ENCODE peak calls at places on chromosome 17, in ten cellular contexts. I, S, L, P, T, Q, R, J, D and W are unnamed samples.
A peak's percentile ranks its signal among the peaks of the same experiment; 100 is the strongest.

GRCh38 chr17:75524971-75525805 is at the start of gene LLGL2:
- DNase-seq in I (peak; percentile 77), S (peak; percentile 75), L (peak; percentile 67), P (peak; percentile 82), T (peak; percentile 94), Q (peak; percentile 60), R (peak; percentile 68), J (peak; percentile 85), D (peak; percentile 44), W (peak; percentile 93)

GRCh38 chr17:30858556-30859250 is 26.9 kb downstream of the ATAD5 start:
- DNase-seq in I (no peak), S (no peak), L (no peak), P (no peak), T (peak; percentile 8), Q (no peak), R (no peak), J (no peak), D (no peak), W (peak; percentile 2)

GRCh38 chr17:30520436-30520835 is 43.2 kb downstream of the GOSR1 start:
- DNase-seq in I (no peak), S (no peak), L (no peak), P (no peak), T (no peak), Q (no peak), R (no peak), J (no peak), D (no peak), W (no peak)

GRCh38 chr17:68391561-68392268 is 65.6 kb downstream of the WIPI1 start:
- DNase-seq in I (no peak), S (no peak), L (no peak), P (no peak), T (no peak), Q (no peak), R (no peak), J (no peak), D (no peak), W (peak; percentile 62)

GRCh38 chr17:21161498-21162393 is 35.0 kb downstream of the DHRS7B start:
- DNase-seq in I (no peak), S (no peak), L (no peak), P (no peak), T (no peak), Q (no peak), R (no peak), J (no peak), D (peak; percentile 35), W (peak; percentile 64)

GRCh38 chr17:66351053-66351452 is 48.6 kb downstream of the PRKCA start:
- DNase-seq in I (no peak), S (peak; percentile 33), L (no peak), P (no peak), T (peak; percentile 87), Q (peak; percentile 27), R (no peak), J (no peak), D (no peak), W (no peak)

GRCh38 chr17:8892338-8892690 is 24.8 kb upstream of the PIK3R6 start:
- DNase-seq in I (no peak), S (no peak), L (no peak), P (no peak), T (no peak), Q (no peak), R (no peak), J (no peak), D (no peak), W (no peak)

GRCh38 chr17:17855334-17855725 is 18.5 kb upstream of the SREBF1 start:
- DNase-seq in I (no peak), S (no peak), L (no peak), P (no peak), T (no peak), Q (no peak), R (no peak), J (no peak), D (no peak), W (no peak)

GRCh38 chr17:17568772-17569195 is 22.7 kb downstream of the PEMT start:
- DNase-seq in I (peak; percentile 9), S (peak; percentile 85), L (peak; percentile 81), P (no peak), T (peak; percentile 92), Q (peak; percentile 83), R (peak; percentile 42), J (no peak), D (peak; percentile 38), W (peak; percentile 53)

GRCh38 chr17:13415877-13416416 is 185.8 kb downstream of the HS3ST3A1 start:
- DNase-seq in I (no peak), S (peak; percentile 35), L (peak; percentile 51), P (no peak), T (peak; percentile 70), Q (peak; percentile 68), R (no peak), J (no peak), D (no peak), W (peak; percentile 13)

GRCh38 chr17:48486557-48486956 is 44.3 kb downstream of the HOXB1 start:
- DNase-seq in I (no peak), S (no peak), L (no peak), P (no peak), T (no peak), Q (no peak), R (no peak), J (no peak), D (no peak), W (peak; percentile 93)

GRCh38 chr17:27548369-27548768 is 82.6 kb upstream of the LGALS9 start:
- DNase-seq in I (no peak), S (no peak), L (no peak), P (no peak), T (no peak), Q (no peak), R (no peak), J (no peak), D (no peak), W (no peak)

GRCh38 chr17:37824534-37825485 is 80.0 kb upstream of the HNF1B start:
- DNase-seq in I (no peak), S (no peak), L (no peak), P (no peak), T (no peak), Q (no peak), R (no peak), J (no peak), D (peak; percentile 92), W (peak; percentile 13)

GRCh38 chr17:58503876-58504275 is 10.6 kb downstream of the MTMR4 start:
- DNase-seq in I (no peak), S (no peak), L (no peak), P (no peak), T (no peak), Q (no peak), R (no peak), J (no peak), D (no peak), W (no peak)

GRCh38 chr17:8192070-8192815 is 2.3 kb upstream of the BORCS6 start:
- DNase-seq in I (no peak), S (peak; percentile 56), L (peak; percentile 80), P (peak; percentile 55), T (peak; percentile 69), Q (peak; percentile 89), R (peak; percentile 80), J (peak; percentile 92), D (peak; percentile 93), W (peak; percentile 93)

GRCh38 chr17:45852535-45853297 is 8.0 kb downstream of the SPPL2C start:
- DNase-seq in I (no peak), S (no peak), L (no peak), P (no peak), T (peak; percentile 70), Q (no peak), R (peak; percentile 54), J (no peak), D (peak; percentile 44), W (peak; percentile 69)
- H3K27ac ChIP-seq in I (no peak overlapping the region), S (no peak overlapping the region), L (no peak overlapping the region), P (no peak overlapping the region), T (no peak overlapping the region), Q (no peak overlapping the region), R (no peak overlapping the region), J (no peak overlapping the region), D (no peak overlapping the region), W (no peak overlapping the region)

GRCh38 chr17:73109603-73110002 is 17.1 kb upstream of the SLC39A11 start:
- DNase-seq in I (no peak), S (no peak), L (no peak), P (no peak), T (no peak), Q (no peak), R (no peak), J (no peak), D (no peak), W (no peak)

GRCh38 chr17:73104450-73104849 is 12.0 kb upstream of the SLC39A11 start:
- DNase-seq in I (no peak), S (no peak), L (no peak), P (no peak), T (no peak), Q (no peak), R (no peak), J (no peak), D (no peak), W (no peak)

GRCh38 chr17:73101031-73101430 is 8.5 kb upstream of the SLC39A11 start:
- DNase-seq in I (no peak), S (no peak), L (no peak), P (no peak), T (no peak), Q (no peak), R (no peak), J (no peak), D (no peak), W (no peak)

GRCh38 chr17:73103661-73104335 is 11.3 kb upstream of the SLC39A11 start:
- DNase-seq in I (no peak), S (no peak), L (no peak), P (no peak), T (no peak), Q (no peak), R (no peak), J (no peak), D (no peak), W (no peak)

GRCh38 chr17:73105448-73105847 is 13.0 kb upstream of the SLC39A11 start:
- DNase-seq in I (no peak), S (no peak), L (no peak), P (no peak), T (no peak), Q (no peak), R (no peak), J (no peak), D (no peak), W (no peak)
- H3K27ac ChIP-seq in I (no peak overlapping the region), S (no peak overlapping the region), L (no peak overlapping the region), P (no peak overlapping the region), T (no peak overlapping the region), Q (no peak overlapping the region), R (no peak overlapping the region), J (no peak overlapping the region), D (no peak overlapping the region), W (no peak overlapping the region)

GRCh38 chr17:4592240-4593005 is 8.1 kb downstream of the SMTNL2 start:
- DNase-seq in I (no peak), S (no peak), L (no peak), P (no peak), T (no peak), Q (no peak), R (no peak), J (no peak), D (no peak), W (no peak)
- H3K27ac ChIP-seq in I (no peak overlapping the region), S (no peak overlapping the region), L (no peak overlapping the region), P (no peak overlapping the region), T (no peak overlapping the region), Q (no peak overlapping the region), R (no peak overlapping the region), J (no peak overlapping the region), D (no peak overlapping the region), W (peak overlapping the region; percentile 66)

DNA sequence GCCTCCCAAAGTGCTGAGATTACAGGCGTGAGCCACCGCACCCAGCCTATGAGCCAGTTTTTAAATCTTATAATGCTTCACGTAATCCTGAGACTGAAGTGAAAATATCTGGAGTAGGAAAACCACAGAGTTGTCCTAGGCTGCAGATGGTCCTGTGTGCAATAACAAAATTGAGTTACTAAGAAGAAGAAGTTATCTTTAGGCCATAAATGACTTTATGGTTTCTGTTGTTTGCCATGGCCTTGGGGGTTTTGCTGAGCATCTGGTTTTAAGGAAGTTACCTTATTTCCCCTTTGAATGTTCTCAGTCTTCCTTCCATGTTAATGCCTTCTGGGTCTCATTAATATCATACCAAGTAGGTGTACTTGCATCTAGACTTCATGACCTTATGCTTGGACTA is 16.5 kb downstream of the NMT1 start:
- DNase-seq in I (no peak), S (no peak), L (no peak), P (no peak), T (no peak), Q (no peak), R (no peak), J (no peak), D (no peak), W (no peak)
- H3K27ac ChIP-seq in I (no peak overlapping the region), S (no peak overlapping the region), L (no peak overlapping the region), P (no peak overlapping the region), T (no peak overlapping the region), Q (no peak overlapping the region), R (no peak overlapping the region), J (peak overlapping the region; percentile 61), D (no peak overlapping the region), W (no peak overlapping the region)